ENCODE peak calls at places on chromosome 20, in six cellular contexts. One of them, this sample, is unnamed.

GRCh38 chr20:22821826-22822225 is 213.3 kb upstream of the SSTR4 start:
- DNase-seq in smooth muscle cell of the brain vasculature: no peak
- DNase-seq in left ventricle myocardium inferior: no peak
- DNase-seq in astrocyte of the spinal cord: no peak
- DNase-seq in HEK293T: no peak
- DNase-seq in activated T-helper 1 cell treated with Interleukin-2 at 50 U/mL for 16 hours: no peak
- DNase-seq in this sample: no peak

GRCh38 chr20:49446808-49447207 is 35.7 kb downstream of the KCNB1 start:
- DNase-seq in smooth muscle cell of the brain vasculature: no peak
- DNase-seq in left ventricle myocardium inferior: peak; percentile 84
- DNase-seq in astrocyte of the spinal cord: no peak
- DNase-seq in HEK293T: no peak
- DNase-seq in activated T-helper 1 cell treated with Interleukin-2 at 50 U/mL for 16 hours: no peak
- DNase-seq in this sample: no peak

GRCh38 chr20:32966881-32967781 is 37.1 kb downstream of the SUN5 start:
- DNase-seq in smooth muscle cell of the brain vasculature: no peak
- DNase-seq in left ventricle myocardium inferior: no peak
- DNase-seq in astrocyte of the spinal cord: no peak
- DNase-seq in HEK293T: no peak
- DNase-seq in activated T-helper 1 cell treated with Interleukin-2 at 50 U/mL for 16 hours: no peak
- DNase-seq in this sample: peak; percentile 32

GRCh38 chr20:37350655-37351574 is 5.0 kb downstream of the SRC start:
- DNase-seq in smooth muscle cell of the brain vasculature: no peak
- DNase-seq in left ventricle myocardium inferior: no peak
- DNase-seq in astrocyte of the spinal cord: no peak
- DNase-seq in HEK293T: no peak
- DNase-seq in activated T-helper 1 cell treated with Interleukin-2 at 50 U/mL for 16 hours: no peak
- DNase-seq in this sample: no peak

GRCh38 chr20:40497781-40498691 is 191.0 kb downstream of the MAFB start:
- DNase-seq in smooth muscle cell of the brain vasculature: no peak
- DNase-seq in left ventricle myocardium inferior: peak; percentile 33
- DNase-seq in astrocyte of the spinal cord: no peak
- DNase-seq in HEK293T: no peak
- DNase-seq in activated T-helper 1 cell treated with Interleukin-2 at 50 U/mL for 16 hours: no peak
- DNase-seq in this sample: no peak

GRCh38 chr20:49809803-49810359 is 2.7 kb upstream of the SLC9A8 start:
- DNase-seq in smooth muscle cell of the brain vasculature: no peak
- DNase-seq in left ventricle myocardium inferior: no peak
- DNase-seq in astrocyte of the spinal cord: no peak
- DNase-seq in HEK293T: no peak
- DNase-seq in activated T-helper 1 cell treated with Interleukin-2 at 50 U/mL for 16 hours: no peak
- DNase-seq in this sample: no peak

GRCh38 chr20:56343861-56344381 is 14.9 kb upstream of the FAM210B start:
- DNase-seq in smooth muscle cell of the brain vasculature: no peak
- DNase-seq in left ventricle myocardium inferior: no peak
- DNase-seq in astrocyte of the spinal cord: peak; percentile 22
- DNase-seq in HEK293T: peak; percentile 84
- DNase-seq in activated T-helper 1 cell treated with Interleukin-2 at 50 U/mL for 16 hours: peak; percentile 7
- DNase-seq in this sample: peak; percentile 50

GRCh38 chr20:60228255-60228654 is 270.0 kb downstream of the CDH26 start:
- DNase-seq in smooth muscle cell of the brain vasculature: no peak
- DNase-seq in left ventricle myocardium inferior: no peak
- DNase-seq in astrocyte of the spinal cord: no peak
- DNase-seq in HEK293T: no peak
- DNase-seq in activated T-helper 1 cell treated with Interleukin-2 at 50 U/mL for 16 hours: no peak
- DNase-seq in this sample: no peak

GRCh38 chr20:4318891-4319290 is 303.5 kb upstream of the RNF24 start:
- DNase-seq in smooth muscle cell of the brain vasculature: no peak
- DNase-seq in left ventricle myocardium inferior: no peak
- DNase-seq in astrocyte of the spinal cord: no peak
- DNase-seq in HEK293T: no peak
- DNase-seq in activated T-helper 1 cell treated with Interleukin-2 at 50 U/mL for 16 hours: no peak
- DNase-seq in this sample: no peak

GRCh38 chr20:50478162-50479036 is 31.8 kb upstream of the PTPN1 start:
- DNase-seq in smooth muscle cell of the brain vasculature: no peak
- DNase-seq in left ventricle myocardium inferior: peak; percentile 47
- DNase-seq in astrocyte of the spinal cord: peak; percentile 58
- DNase-seq in HEK293T: peak; percentile 64
- DNase-seq in activated T-helper 1 cell treated with Interleukin-2 at 50 U/mL for 16 hours: peak; percentile 54
- DNase-seq in this sample: peak; percentile 78

This sample was measured in SJSA1.